ENCODE peak calls at places on chromosomes 12 and 14, in four cellular contexts. P is neural crest cell, K is progenitor cell of endocrine pancreas, G is heart right ventricle. W is an unnamed sample.

GRCh38 chr12:118060301-118061010 is 523 bp downstream of the WSB2 start:
- DNase-seq in G (peak), P (peak), K (peak), W (peak)

GRCh38 chr14:101596742-101597141 is 35.4 kb downstream of the DIO3 start:
- DNase-seq in G (no peak), P (no peak), K (no peak), W (no peak)

GRCh38 chr14:87811246-87811645 is 181.7 kb downstream of the GALC start:
- DNase-seq in P (no peak), G (no peak), K (no peak), W (no peak)

GRCh38 chr12:121538699-121539061 is 42.1 kb downstream of the KDM2B start:
- DNase-seq in K (no peak), P (no peak), G (no peak), W (no peak)

GRCh38 chr12:122085571-122085970 is 7.0 kb downstream of the MLXIP start:
- DNase-seq in K (no peak), P (no peak), G (no peak), W (no peak)

GRCh38 chr12:49338830-49339463 is 2.0 kb upstream of the C1QL4 start:
- DNase-seq in P (no peak), K (no peak), G (no peak), W (no peak)

GRCh38 chr14:35122696-35123387 is 490 bp downstream of the PRORP start:
- DNase-seq in P (no peak), K (no peak), G (no peak), W (no peak)

GRCh38 chr12:74490390-74491064 is 47.1 kb upstream of the ATXN7L3B start:
- DNase-seq in G (no peak), K (no peak), P (no peak), W (no peak)

GRCh38 chr12:27549801-27550652 is 26.0 kb downstream of the PPFIBP1 start:
- DNase-seq in K (no peak), G (peak), P (no peak), W (no peak)

GRCh38 chr12:6061661-6062060 is 62.8 kb downstream of the VWF start:
- DNase-seq in P (no peak), K (no peak), G (no peak), W (no peak)

GRCh38 chr14:24337144-24337823 is 2.4 kb upstream of the ADCY4 start:
- DNase-seq in K (no peak), G (no peak), P (no peak), W (no peak)

GRCh38 chr14:64060199-64060545 is 207.4 kb downstream of the SYNE2 start:
- DNase-seq in K (no peak), G (no peak), P (no peak), W (no peak)

GRCh38 chr14:60266021-60266937 is 17.3 kb downstream of the PPM1A start:
- DNase-seq in K (no peak), G (no peak), P (no peak), W (no peak)

GRCh38 chr14:72605096-72605920 is 288.6 kb downstream of the DPF3 start:
- DNase-seq in K (no peak), P (no peak), G (no peak), W (no peak)

GRCh38 chr14:23300687-23301223 is 1.9 kb downstream of the PPP1R3E start:
- DNase-seq in P (no peak), G (peak), K (no peak), W (no peak)

GRCh38 chr12:12975322-12976077 is 23.5 kb upstream of the GPRC5D start:
- DNase-seq in K (no peak), G (no peak), P (no peak), W (no peak)
- TF ChIP-seq CTCF in K (peak), G (no peak), P (no peak), W (peak)

GRCh38 chr12:39627914-39628313 is 8.3 kb upstream of the ABCD2 start:
- DNase-seq in K (no peak), G (no peak), P (no peak), W (no peak)

GRCh38 chr12:39628836-39629235 is 9.2 kb upstream of the ABCD2 start:
- DNase-seq in G (no peak), K (no peak), P (no peak), W (no peak)

GRCh38 chr12:39638178-39638577 is 18.6 kb upstream of the ABCD2 start:
- DNase-seq in P (no peak), G (no peak), K (no peak), W (no peak)

DNA sequence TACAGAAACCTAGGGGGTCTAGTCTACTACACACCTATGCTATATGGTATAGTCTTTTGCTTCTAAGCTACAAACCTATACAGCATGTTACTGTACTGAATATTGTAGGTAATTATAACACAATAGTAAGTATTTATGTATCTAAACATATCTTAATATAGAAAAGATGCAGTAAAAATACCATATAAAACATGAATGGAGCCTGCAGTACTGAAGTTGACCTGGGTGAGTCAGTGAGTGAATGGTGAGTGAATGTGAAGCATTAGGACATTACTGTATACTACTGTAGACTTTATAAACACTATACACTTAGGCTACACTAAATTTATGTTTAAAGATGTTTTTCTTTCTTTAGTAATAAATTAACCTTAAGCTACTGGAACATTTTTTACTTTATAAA is 13.1 kb upstream of the ABCD2 start:
- DNase-seq in G (no peak), K (no peak), P (no peak), W (no peak)
- TF ChIP-seq CTCF in G (no peak), K (no peak), P (peak), W (no peak)

DNA sequence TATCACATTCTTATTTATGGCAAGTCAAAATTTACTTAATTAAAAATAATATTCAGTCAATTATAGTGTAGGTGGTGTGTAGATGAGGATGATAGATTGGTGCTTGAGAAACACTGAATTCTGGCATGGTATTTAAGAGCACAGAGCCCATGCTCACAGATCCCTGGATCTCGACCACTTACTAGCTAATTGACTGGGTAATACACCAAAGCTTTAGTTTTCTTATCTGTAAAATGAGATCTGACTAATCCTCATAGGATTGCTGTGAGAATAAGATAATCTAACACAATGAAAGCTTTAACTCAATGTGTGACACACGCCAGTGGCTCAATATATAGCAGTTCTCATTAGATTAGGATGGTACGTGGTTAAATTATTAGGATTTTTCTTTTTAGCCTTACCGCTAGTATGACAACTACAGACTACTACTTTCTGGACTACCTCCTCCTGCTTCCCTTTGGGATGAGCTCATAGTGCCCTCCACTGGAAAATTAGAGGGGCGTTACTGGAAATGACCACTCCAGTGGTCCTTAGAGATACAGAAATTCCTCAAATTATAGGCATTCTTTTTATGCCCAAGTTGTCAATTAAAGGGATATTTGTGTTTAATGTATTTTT is 482.8 kb upstream of the TBX3 start:
- DNase-seq in G (no peak), P (no peak), K (no peak), W (no peak)
- TF ChIP-seq CTCF in G (no peak), P (no peak), K (no peak), W (peak)

DNA sequence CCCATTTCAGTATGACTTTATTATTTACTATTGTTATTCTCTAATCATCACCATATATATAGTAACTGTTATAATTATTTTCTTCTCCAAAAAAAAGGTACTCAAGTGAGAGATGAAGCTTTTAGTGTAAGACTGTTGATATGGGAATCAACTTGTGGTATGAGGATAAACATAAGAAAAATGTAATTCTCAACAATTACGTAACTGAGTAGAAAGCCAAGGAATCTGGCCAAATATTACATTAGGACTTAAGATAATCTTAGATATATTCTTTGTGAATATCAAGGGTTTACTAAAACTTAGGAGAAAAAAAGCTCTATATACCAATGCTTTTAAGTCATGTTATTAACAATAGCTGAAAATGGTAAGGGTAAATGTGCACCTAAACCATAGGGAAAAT is 13.3 kb downstream of the SENP1 start:
- DNase-seq in P (no peak), G (no peak), K (no peak), W (no peak)
- TF ChIP-seq CTCF in P (no peak), G (no peak), K (no peak), W (no peak)

DNA sequence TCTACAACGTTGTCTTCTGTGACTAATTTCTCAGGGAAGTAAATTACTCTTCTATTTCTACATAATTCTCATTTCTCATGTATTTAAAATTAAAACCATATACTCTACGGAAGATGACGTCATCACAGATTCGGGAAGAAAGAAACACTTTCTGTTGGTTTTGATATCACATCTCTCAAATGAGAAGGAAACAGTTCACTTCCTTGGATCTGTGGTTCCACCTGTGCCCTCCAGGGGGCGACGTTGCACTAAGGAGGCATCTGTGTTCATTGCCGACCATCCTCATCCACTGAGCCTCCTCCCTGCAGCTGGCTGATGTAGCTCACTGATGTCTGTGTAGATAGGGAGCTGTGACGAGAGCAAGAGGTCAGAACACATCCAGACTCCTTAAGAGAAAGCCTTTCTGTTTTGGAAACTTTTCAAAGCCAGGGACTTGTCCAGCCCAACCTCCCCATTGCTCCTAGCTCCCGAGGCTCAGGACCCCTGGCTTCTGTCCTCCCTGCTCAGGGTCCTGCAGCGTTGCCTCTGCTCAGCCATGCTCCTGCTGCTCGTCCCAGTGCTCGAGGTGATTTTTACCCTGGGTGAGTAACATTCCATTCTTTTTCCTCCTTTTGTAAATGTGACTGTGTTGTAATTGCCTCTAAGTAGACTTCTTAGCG is 172.7 kb upstream of the OR4E1 start:
- DNase-seq in K (no peak), P (peak), G (no peak), W (no peak)
- TF ChIP-seq CTCF in K (peak), P (peak), G (no peak), W (peak)

GRCh38 chr12:25957898-25958253 is 606 bp upstream of the RASSF8 start:
- DNase-seq in P (no peak), G (no peak), K (no peak), W (no peak)

GRCh38 chr12:25960176-25960575 is 1.7 kb downstream of the RASSF8 start:
- DNase-seq in K (no peak), G (no peak), P (no peak), W (no peak)

GRCh38 chr12:25958254-25959068 is at the start of gene RASSF8:
- DNase-seq in G (peak), P (peak), K (peak), W (no peak)

GRCh38 chr12:25960926-25961325 is 2.4 kb downstream of the RASSF8 start:
- DNase-seq in G (no peak), K (no peak), P (no peak), W (no peak)

GRCh38 chr12:25959069-25959961 is 833 bp downstream of the RASSF8 start:
- DNase-seq in P (peak), K (peak), G (peak), W (no peak)
- TF ChIP-seq CTCF in P (no peak), K (no peak), G (no peak), W (peak)

GRCh38 chr14:103540816-103541493 is 12.0 kb downstream of the TRMT61A start:
- DNase-seq in K (no peak), P (no peak), G (peak), W (no peak)

GRCh38 chr14:103541494-103541943 is 12.5 kb downstream of the TRMT61A start:
- DNase-seq in P (no peak), G (no peak), K (no peak), W (no peak)

GRCh38 chr14:103542545-103543088 is 13.6 kb downstream of the TRMT61A start:
- DNase-seq in K (peak), G (peak), P (peak), W (no peak)

GRCh38 chr14:103543140-103543539 is 14.1 kb downstream of the TRMT61A start:
- DNase-seq in G (peak), P (no peak), K (no peak), W (no peak)

DNA sequence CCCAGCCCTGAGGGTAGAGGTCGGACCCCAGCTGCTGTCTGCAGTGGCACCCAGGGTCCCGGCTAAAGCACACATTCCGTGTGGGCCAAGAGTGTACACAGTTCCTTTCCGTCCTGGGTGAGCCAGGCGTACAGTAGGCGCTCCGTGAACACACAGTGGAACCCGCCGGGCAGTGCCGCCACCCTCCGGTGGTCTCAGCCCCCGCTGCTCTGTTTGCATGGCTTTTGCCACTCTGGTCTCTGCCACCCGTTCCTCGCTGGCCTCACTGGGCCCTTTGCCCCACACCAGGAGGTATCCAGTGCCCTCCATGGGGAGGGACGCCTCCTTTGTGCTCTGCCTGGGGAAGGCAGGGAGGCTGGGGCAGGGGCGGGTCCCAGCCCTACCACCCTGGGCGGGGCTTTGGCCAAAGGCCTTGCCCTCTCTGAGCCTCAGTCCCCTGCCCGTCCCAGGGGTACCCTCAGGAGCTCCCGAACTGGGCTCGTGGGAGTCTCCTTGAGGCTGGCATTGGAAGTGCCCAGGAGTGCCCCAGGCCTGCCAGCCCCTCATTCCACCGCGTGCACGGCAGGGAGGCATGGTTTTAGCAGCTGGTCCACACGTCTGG is 13.0 kb downstream of the TRMT61A start:
- DNase-seq in K (no peak), P (no peak), G (peak), W (no peak)
- TF ChIP-seq CTCF in K (no peak), P (no peak), G (no peak), W (no peak)

GRCh38 chr14:73752297-73752992 is 38.3 kb upstream of the PNMA1 start:
- DNase-seq in G (peak), P (no peak), K (no peak), W (no peak)
- TF ChIP-seq CTCF in G (no peak), P (peak), K (peak), W (peak)

DNA sequence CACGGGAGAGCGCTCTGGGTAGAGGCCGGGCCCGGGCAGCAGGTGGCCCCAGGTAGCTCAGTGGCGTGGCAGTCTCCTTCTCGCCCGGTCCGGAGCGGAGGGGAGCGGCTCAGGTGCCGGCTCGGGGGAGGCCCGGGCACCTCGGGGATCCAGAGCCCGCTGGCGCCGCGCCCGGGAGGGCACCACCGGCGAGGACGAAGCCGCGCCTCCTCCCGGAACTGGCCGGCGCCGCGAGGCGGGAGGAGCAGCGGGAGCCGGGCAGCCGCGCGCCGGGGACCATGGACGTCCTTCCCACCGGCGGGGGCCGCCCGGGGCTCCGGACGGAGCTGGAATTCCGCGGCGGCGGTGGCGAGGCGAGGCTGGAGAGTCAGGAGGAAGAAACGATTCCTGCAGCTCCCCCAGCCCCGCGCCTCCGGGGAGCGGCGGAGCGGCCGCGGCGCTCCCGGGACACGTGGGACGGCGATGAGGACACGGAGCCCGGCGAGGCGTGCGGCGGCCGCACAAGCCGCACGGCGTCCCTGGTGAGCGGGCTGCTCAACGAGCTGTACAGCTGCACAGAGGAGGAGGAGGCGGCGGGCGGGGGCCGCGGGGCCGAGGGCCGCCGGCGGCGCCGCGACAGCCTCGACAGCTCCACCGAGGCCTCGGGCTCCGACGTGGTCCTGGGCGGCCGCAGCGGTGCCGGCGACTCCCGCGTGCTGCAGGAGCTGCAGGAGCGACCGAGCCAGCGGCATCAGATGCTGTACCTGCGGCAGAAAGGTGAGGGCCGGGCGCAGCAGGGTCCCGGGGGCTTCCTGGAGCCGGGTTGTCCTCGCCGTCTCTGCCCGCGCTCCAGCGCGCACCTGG is 21.5 kb upstream of the GNS start:
- DNase-seq in K (peak), G (peak), P (peak), W (no peak)
- TF ChIP-seq CTCF in K (peak), G (no peak), P (no peak), W (no peak)

DNA sequence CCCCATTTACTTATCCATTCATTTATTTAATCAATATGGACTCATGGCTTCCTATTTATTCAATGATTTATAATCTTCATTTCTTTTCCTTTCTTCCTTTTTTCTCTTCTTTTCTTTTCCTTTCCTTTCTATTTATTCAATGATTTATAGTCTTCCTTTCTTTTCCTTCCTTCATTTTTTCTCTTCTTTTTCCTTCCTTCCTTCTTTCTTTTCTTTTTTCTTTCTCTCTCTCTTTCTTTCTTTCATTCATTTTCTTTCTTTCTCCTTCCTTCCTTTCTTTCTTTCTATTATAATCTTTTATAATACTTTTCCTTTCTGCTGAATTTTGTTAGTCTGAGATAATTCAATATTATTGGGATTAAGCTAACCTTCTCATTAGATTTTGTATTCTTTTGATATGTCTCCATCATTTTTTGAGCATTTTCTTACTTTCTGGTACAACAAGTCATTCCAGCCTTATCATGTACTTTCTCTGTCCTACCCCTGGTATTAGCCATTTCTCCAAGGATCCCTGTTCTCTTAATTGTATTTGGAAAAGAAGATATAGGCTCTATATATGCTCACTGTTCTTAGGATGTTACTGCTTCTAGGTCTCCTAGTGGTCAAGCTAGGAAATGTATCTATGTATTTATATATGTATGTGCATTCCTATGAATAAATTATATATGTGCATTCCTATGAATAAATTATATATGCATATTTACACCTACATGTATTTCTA is 12.1 kb downstream of the LACRT start:
- DNase-seq in K (no peak), P (no peak), G (no peak), W (no peak)
- TF ChIP-seq CTCF in K (peak), P (peak), G (no peak), W (no peak)